ENCODE peak calls at places on chromosomes 2 and 18, in five cellular contexts. One of them, this sample, is unnamed. For H3K4me1, the result is how much of the 10 kb centered on the place peaks cover.

GRCh38 chr2:237996041-237996593 is 29.3 kb downstream of the UBE2F start:
- DNase-seq in prostate gland: no peak
- DNase-seq in stomach: no peak
- DNase-seq in ovary: no peak
- DNase-seq in heart left ventricle: no peak
- DNase-seq in this sample: no peak

GRCh38 chr2:233673896-233674295 is 2.2 kb downstream of the UGT1A9 start:
- DNase-seq in stomach: no peak
- DNase-seq in ovary: no peak
- DNase-seq in prostate gland: no peak
- DNase-seq in heart left ventricle: no peak
- DNase-seq in this sample: no peak

GRCh38 chr18:68865503-68865902 is 67.6 kb downstream of the CCDC102B start:
- DNase-seq in stomach: no peak
- DNase-seq in prostate gland: no peak
- DNase-seq in heart left ventricle: no peak
- DNase-seq in ovary: no peak
- DNase-seq in this sample: no peak

GRCh38 chr2:33242845-33243244 is 233.6 kb upstream of the RASGRP3 start:
- DNase-seq in prostate gland: no peak
- DNase-seq in stomach: no peak
- DNase-seq in ovary: no peak
- DNase-seq in heart left ventricle: no peak
- DNase-seq in this sample: no peak

GRCh38 chr2:107811376-107811775 is 15.3 kb upstream of the RGPD4 start:
- DNase-seq in stomach: no peak
- DNase-seq in heart left ventricle: no peak
- DNase-seq in ovary: no peak
- DNase-seq in prostate gland: no peak
- DNase-seq in this sample: no peak

GRCh38 chr2:15369129-15369528 is 192.0 kb downstream of the NBAS start:
- DNase-seq in ovary: no peak
- DNase-seq in stomach: no peak
- DNase-seq in prostate gland: no peak
- DNase-seq in heart left ventricle: no peak
- DNase-seq in this sample: no peak

GRCh38 chr2:216149741-216150140 is 40.6 kb downstream of the XRCC5 start:
- DNase-seq in heart left ventricle: no peak
- DNase-seq in prostate gland: no peak
- DNase-seq in stomach: no peak
- DNase-seq in ovary: no peak
- DNase-seq in this sample: no peak

GRCh38 chr2:26685943-26686839 is 6.3 kb upstream of the KCNK3 start:
- DNase-seq in stomach: no peak
- DNase-seq in prostate gland: peak
- DNase-seq in heart left ventricle: no peak
- DNase-seq in ovary: no peak
- DNase-seq in this sample: peak

GRCh38 chr2:23445450-23445868 is 60.5 kb downstream of the KLHL29 start:
- DNase-seq in heart left ventricle: no peak
- DNase-seq in prostate gland: no peak
- DNase-seq in ovary: no peak
- DNase-seq in stomach: no peak
- DNase-seq in this sample: no peak

GRCh38 chr2:26778507-26778906 is 7.3 kb upstream of the CENPA start:
- DNase-seq in heart left ventricle: no peak
- DNase-seq in stomach: no peak
- DNase-seq in prostate gland: no peak
- DNase-seq in ovary: no peak
- DNase-seq in this sample: no peak

GRCh38 chr2:153145470-153145869 is 333.1 kb downstream of the RPRM start:
- DNase-seq in ovary: no peak
- DNase-seq in stomach: no peak
- DNase-seq in heart left ventricle: no peak
- DNase-seq in prostate gland: no peak
- DNase-seq in this sample: no peak

GRCh38 chr2:192051533-192051932 is 143.2 kb downstream of the TMEFF2 start:
- DNase-seq in prostate gland: no peak
- DNase-seq in ovary: no peak
- DNase-seq in stomach: no peak
- DNase-seq in heart left ventricle: no peak
- DNase-seq in this sample: no peak

GRCh38 chr2:72326759-72327158 is 179.1 kb upstream of the CYP26B1 start:
- DNase-seq in ovary: no peak
- DNase-seq in prostate gland: no peak
- DNase-seq in stomach: no peak
- DNase-seq in heart left ventricle: no peak
- DNase-seq in this sample: peak

GRCh38 chr18:69838003-69838402 is 109.7 kb downstream of the CD226 start:
- DNase-seq in heart left ventricle: no peak
- DNase-seq in ovary: no peak
- DNase-seq in stomach: no peak
- DNase-seq in prostate gland: no peak
- DNase-seq in this sample: no peak

GRCh38 chr18:49648326-49648725 is 86.5 kb downstream of the LIPG start:
- DNase-seq in prostate gland: no peak
- DNase-seq in stomach: no peak
- DNase-seq in heart left ventricle: peak
- DNase-seq in ovary: no peak
- DNase-seq in this sample: no peak

GRCh38 chr2:9076210-9076609 is 72.7 kb upstream of the MBOAT2 start:
- DNase-seq in stomach: no peak
- DNase-seq in prostate gland: no peak
- DNase-seq in ovary: no peak
- DNase-seq in heart left ventricle: no peak
- DNase-seq in this sample: peak

GRCh38 chr2:176494949-176495353 is 225.7 kb downstream of the MTX2 start:
- DNase-seq in ovary: no peak
- DNase-seq in stomach: peak
- DNase-seq in heart left ventricle: peak
- DNase-seq in prostate gland: no peak
- DNase-seq in this sample: peak

GRCh38 chr2:8090748-8091700 is 590.8 kb upstream of the ID2 start:
- DNase-seq in ovary: peak
- DNase-seq in heart left ventricle: peak
- DNase-seq in stomach: no peak
- DNase-seq in prostate gland: no peak
- DNase-seq in this sample: peak

GRCh38 chr2:180520816-180521595 is 459.4 kb upstream of the UBE2E3 start:
- DNase-seq in heart left ventricle: no peak
- DNase-seq in ovary: no peak
- DNase-seq in stomach: no peak
- DNase-seq in prostate gland: no peak
- DNase-seq in this sample: no peak

GRCh38 chr2:20532634-20533437 is 86.0 kb downstream of the RHOB start:
- DNase-seq in heart left ventricle: no peak
- DNase-seq in ovary: no peak
- DNase-seq in prostate gland: no peak
- DNase-seq in stomach: no peak
- DNase-seq in this sample: peak

GRCh38 chr2:83143946-83144345 is 1315.1 kb downstream of the SUCLG1 start:
- DNase-seq in heart left ventricle: no peak
- DNase-seq in prostate gland: no peak
- DNase-seq in stomach: no peak
- DNase-seq in ovary: no peak
- DNase-seq in this sample: no peak

GRCh38 chr2:216029416-216030129 is 16.2 kb upstream of the MREG start:
- DNase-seq in stomach: no peak
- DNase-seq in heart left ventricle: no peak
- DNase-seq in prostate gland: no peak
- DNase-seq in ovary: no peak
- DNase-seq in this sample: no peak

GRCh38 chr2:115161531-115162453 is 719.4 kb downstream of the DPP10 start:
- DNase-seq in prostate gland: no peak
- DNase-seq in heart left ventricle: no peak
- DNase-seq in ovary: no peak
- DNase-seq in stomach: peak
- DNase-seq in this sample: peak

GRCh38 chr2:118269408-118270051 is 181.3 kb downstream of the INSIG2 start:
- DNase-seq in prostate gland: no peak
- DNase-seq in ovary: no peak
- DNase-seq in stomach: no peak
- DNase-seq in heart left ventricle: no peak
- DNase-seq in this sample: no peak

GRCh38 chr2:88932677-88933076 is 241.2 kb downstream of the RPIA start:
- DNase-seq in heart left ventricle: no peak
- DNase-seq in stomach: no peak
- DNase-seq in prostate gland: no peak
- DNase-seq in ovary: no peak
- DNase-seq in this sample: no peak

GRCh38 chr2:196533998-196534397 is 105.5 kb upstream of the CCDC150 start:
- DNase-seq in heart left ventricle: no peak
- DNase-seq in stomach: no peak
- DNase-seq in prostate gland: no peak
- DNase-seq in ovary: no peak
- DNase-seq in this sample: no peak

GRCh38 chr2:49928541-49928940 is 774.2 kb upstream of the FSHR start:
- DNase-seq in prostate gland: no peak
- DNase-seq in heart left ventricle: no peak
- DNase-seq in ovary: no peak
- DNase-seq in stomach: no peak
- DNase-seq in this sample: no peak

GRCh38 chr2:218400167-218400929 is 680 bp downstream of the CTDSP1 start:
- DNase-seq in heart left ventricle: peak
- DNase-seq in ovary: peak
- DNase-seq in stomach: no peak
- DNase-seq in prostate gland: no peak
- DNase-seq in this sample: peak

GRCh38 chr18:24704921-24705620 is 244.6 kb downstream of the HRH4 start:
- DNase-seq in stomach: no peak
- DNase-seq in prostate gland: no peak
- DNase-seq in heart left ventricle: no peak
- DNase-seq in ovary: no peak
- DNase-seq in this sample: no peak

GRCh38 chr2:239828192-239828972 is 196.8 kb downstream of the NDUFA10 start:
- DNase-seq in stomach: peak
- DNase-seq in heart left ventricle: no peak
- DNase-seq in prostate gland: no peak
- DNase-seq in ovary: no peak
- DNase-seq in this sample: peak

GRCh38 chr2:199901942-199902341 is 9.2 kb upstream of the C2orf69 start:
- DNase-seq in prostate gland: no peak
- DNase-seq in ovary: no peak
- DNase-seq in stomach: no peak
- DNase-seq in heart left ventricle: no peak
- DNase-seq in this sample: no peak

GRCh38 chr2:187541086-187542085 is 12.8 kb downstream of the TFPI start:
- DNase-seq in heart left ventricle: no peak
- DNase-seq in prostate gland: no peak
- DNase-seq in ovary: no peak
- DNase-seq in stomach: no peak
- DNase-seq in this sample: no peak
- TF ChIP-seq POLR2A in heart left ventricle: no peak
- TF ChIP-seq POLR2A in prostate gland: no peak
- TF ChIP-seq POLR2A in ovary: no peak
- TF ChIP-seq POLR2A in stomach: no peak
- TF ChIP-seq POLR2A in this sample: no peak

DNA sequence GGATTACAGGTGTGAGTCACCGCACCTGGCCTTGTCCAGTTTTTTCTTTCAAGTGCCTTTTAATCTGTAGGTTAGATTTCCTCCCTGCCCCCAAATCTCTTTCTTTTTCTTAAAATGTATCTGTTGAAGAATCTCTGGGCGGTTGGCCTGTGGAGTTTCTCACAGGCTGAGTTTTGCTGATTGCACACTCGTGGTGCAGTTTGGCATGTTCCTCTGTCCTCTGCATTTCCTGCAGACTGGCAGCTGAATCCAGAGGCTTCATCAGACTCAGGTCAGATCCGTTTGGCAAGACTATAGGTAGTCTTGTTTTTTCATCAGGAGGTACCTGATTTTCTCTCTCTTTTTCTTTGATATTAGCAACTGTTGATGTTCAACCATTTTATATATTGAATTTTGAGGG is 5.5 kb downstream of the CASP10 start:
- DNase-seq in stomach: no peak
- DNase-seq in ovary: no peak
- DNase-seq in prostate gland: no peak
- DNase-seq in heart left ventricle: no peak
- DNase-seq in this sample: no peak
- H3K4me1 ChIP-seq in stomach: under half
- H3K4me1 ChIP-seq in ovary: under half
- H3K4me1 ChIP-seq in prostate gland: under half
- H3K4me1 ChIP-seq in heart left ventricle: under half
- H3K4me1 ChIP-seq in this sample: under half

GRCh38 chr18:45528712-45529336 is 86.5 kb upstream of the SLC14A2 start:
- DNase-seq in ovary: no peak
- DNase-seq in stomach: no peak
- DNase-seq in prostate gland: no peak
- DNase-seq in heart left ventricle: no peak
- DNase-seq in this sample: no peak

GRCh38 chr18:45527891-45528290 is 87.4 kb upstream of the SLC14A2 start:
- DNase-seq in heart left ventricle: no peak
- DNase-seq in ovary: no peak
- DNase-seq in prostate gland: no peak
- DNase-seq in stomach: no peak
- DNase-seq in this sample: no peak

GRCh38 chr18:45521777-45522176 is 93.5 kb upstream of the SLC14A2 start:
- DNase-seq in prostate gland: no peak
- DNase-seq in ovary: no peak
- DNase-seq in stomach: no peak
- DNase-seq in heart left ventricle: no peak
- DNase-seq in this sample: peak

GRCh38 chr18:45522371-45522770 is 92.9 kb upstream of the SLC14A2 start:
- DNase-seq in prostate gland: no peak
- DNase-seq in stomach: no peak
- DNase-seq in ovary: no peak
- DNase-seq in heart left ventricle: no peak
- DNase-seq in this sample: no peak

DNA sequence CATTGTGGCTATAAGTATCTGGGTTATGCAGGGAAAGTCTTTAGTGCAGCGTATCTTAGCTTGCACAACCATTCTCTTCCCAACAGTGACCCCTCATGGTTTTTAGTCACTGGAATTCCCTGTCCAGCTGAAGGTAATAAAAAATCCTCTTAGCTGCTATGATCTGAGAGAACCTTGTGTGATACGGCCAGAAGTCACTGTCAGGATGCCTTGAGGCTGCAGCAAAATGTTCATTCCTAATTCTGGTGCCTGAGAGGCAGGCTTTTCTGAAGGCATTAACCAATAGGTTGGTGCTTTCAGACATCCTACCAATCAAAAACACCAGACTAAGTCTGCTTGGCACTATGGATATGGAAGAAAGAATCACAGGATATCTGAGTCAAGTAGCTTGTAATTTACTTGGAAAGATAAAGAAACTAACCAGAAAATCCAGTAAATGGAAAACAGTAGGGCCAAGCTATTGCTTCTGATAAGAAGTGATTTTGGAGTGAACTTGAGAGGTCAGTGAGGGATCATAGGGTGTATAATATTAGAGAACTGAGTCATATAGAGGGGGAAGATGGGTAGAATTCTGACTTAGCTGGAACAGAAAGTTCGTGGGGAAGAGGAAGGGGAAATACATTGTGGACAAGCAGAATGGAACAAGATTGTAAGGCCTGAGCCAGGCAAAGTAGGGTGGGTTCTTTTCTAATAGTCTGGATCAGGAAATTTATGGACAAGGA is 89.0 kb upstream of the SLC14A2 start:
- DNase-seq in stomach: no peak
- DNase-seq in heart left ventricle: no peak
- DNase-seq in prostate gland: no peak
- DNase-seq in ovary: no peak
- DNase-seq in this sample: no peak
- TF ChIP-seq POLR2A in stomach: no peak
- TF ChIP-seq POLR2A in heart left ventricle: no peak
- TF ChIP-seq POLR2A in prostate gland: no peak
- TF ChIP-seq POLR2A in ovary: no peak
- TF ChIP-seq POLR2A in this sample: no peak

GRCh38 chr2:46332686-46333281 is 35.6 kb downstream of the EPAS1 start:
- DNase-seq in heart left ventricle: peak
- DNase-seq in stomach: no peak
- DNase-seq in prostate gland: no peak
- DNase-seq in ovary: no peak
- DNase-seq in this sample: no peak
- H3K4me1 ChIP-seq in heart left ventricle: half or more
- H3K4me1 ChIP-seq in stomach: half or more
- H3K4me1 ChIP-seq in prostate gland: under half
- H3K4me1 ChIP-seq in ovary: under half
- H3K4me1 ChIP-seq in this sample: under half

This sample was measured in adrenal gland.